ENCODE peak calls at places on chromosomes 1 and 21, in seven cellular contexts. One of them, this sample, is unnamed.

GRCh38 chr21:14383596-14384210 is 757 bp upstream of the HSPA13 start:
- DNase-seq in lower leg skin: no peak
- DNase-seq in A549: no peak
- DNase-seq in body of pancreas: no peak
- DNase-seq in thyroid gland: no peak
- DNase-seq in NB4: peak; percentile 58
- DNase-seq in ovary: no peak
- DNase-seq in this sample: peak; percentile 34

GRCh38 chr1:197481101-197481500 is 213.0 kb downstream of the CRB1 start:
- DNase-seq in lower leg skin: no peak
- DNase-seq in A549: no peak
- DNase-seq in body of pancreas: no peak
- DNase-seq in thyroid gland: no peak
- DNase-seq in NB4: peak; percentile 30
- DNase-seq in ovary: no peak
- DNase-seq in this sample: no peak

GRCh38 chr1:49351744-49352143 is 575.1 kb upstream of the BEND5 start:
- DNase-seq in lower leg skin: no peak
- DNase-seq in A549: no peak
- DNase-seq in body of pancreas: no peak
- DNase-seq in thyroid gland: no peak
- DNase-seq in NB4: peak; percentile 3
- DNase-seq in ovary: no peak
- DNase-seq in this sample: no peak

GRCh38 chr1:232570007-232570406 is 59.9 kb downstream of the SIPA1L2 start:
- DNase-seq in lower leg skin: no peak
- DNase-seq in A549: no peak
- DNase-seq in body of pancreas: no peak
- DNase-seq in thyroid gland: no peak
- DNase-seq in NB4: no peak
- DNase-seq in ovary: no peak
- DNase-seq in this sample: peak; percentile 39

GRCh38 chr1:234978397-234979291 is 150.0 kb downstream of the TOMM20 start:
- DNase-seq in lower leg skin: peak; percentile 71
- DNase-seq in A549: no peak
- DNase-seq in body of pancreas: peak; percentile 45
- DNase-seq in thyroid gland: no peak
- DNase-seq in NB4: peak; percentile 75
- DNase-seq in ovary: no peak
- DNase-seq in this sample: peak; percentile 74

GRCh38 chr1:182428043-182428442 is 21.9 kb upstream of the RGSL1 start:
- DNase-seq in lower leg skin: no peak
- DNase-seq in A549: no peak
- DNase-seq in body of pancreas: no peak
- DNase-seq in thyroid gland: no peak
- DNase-seq in NB4: no peak
- DNase-seq in ovary: no peak
- DNase-seq in this sample: no peak

GRCh38 chr21:30676737-30677136 is 34.1 kb downstream of the KRTAP20-3 start:
- DNase-seq in lower leg skin: no peak
- DNase-seq in A549: no peak
- DNase-seq in body of pancreas: no peak
- DNase-seq in thyroid gland: no peak
- DNase-seq in NB4: no peak
- DNase-seq in ovary: no peak
- DNase-seq in this sample: no peak

GRCh38 chr1:115373305-115373704 is 35.3 kb upstream of the NGF start:
- DNase-seq in lower leg skin: no peak
- DNase-seq in A549: no peak
- DNase-seq in body of pancreas: no peak
- DNase-seq in thyroid gland: no peak
- DNase-seq in NB4: peak; percentile 44
- DNase-seq in ovary: no peak
- DNase-seq in this sample: no peak

GRCh38 chr1:203519053-203519770 is 25.3 kb downstream of the OPTC start:
- DNase-seq in lower leg skin: no peak
- DNase-seq in A549: no peak
- DNase-seq in body of pancreas: peak; percentile 83
- DNase-seq in thyroid gland: no peak
- DNase-seq in NB4: no peak
- DNase-seq in ovary: no peak
- DNase-seq in this sample: no peak

GRCh38 chr1:202576816-202577215 is 133.4 kb downstream of the SYT2 start:
- DNase-seq in lower leg skin: no peak
- DNase-seq in A549: no peak
- DNase-seq in body of pancreas: peak; percentile 22
- DNase-seq in thyroid gland: no peak
- DNase-seq in NB4: peak; percentile 82
- DNase-seq in ovary: no peak
- DNase-seq in this sample: no peak

GRCh38 chr1:234970731-234971476 is 157.7 kb downstream of the TOMM20 start:
- DNase-seq in lower leg skin: peak; percentile 66
- DNase-seq in A549: no peak
- DNase-seq in body of pancreas: peak; percentile 75
- DNase-seq in thyroid gland: peak; percentile 76
- DNase-seq in NB4: peak; percentile 81
- DNase-seq in ovary: peak; percentile 85
- DNase-seq in this sample: peak; percentile 81

GRCh38 chr1:81174811-81175476 is 625.8 kb upstream of the ADGRL2 start:
- DNase-seq in lower leg skin: peak; percentile 52
- DNase-seq in A549: no peak
- DNase-seq in body of pancreas: no peak
- DNase-seq in thyroid gland: no peak
- DNase-seq in NB4: peak; percentile 3
- DNase-seq in ovary: no peak
- DNase-seq in this sample: no peak

GRCh38 chr1:100627936-100628335 is 90.0 kb downstream of the GPR88 start:
- DNase-seq in lower leg skin: no peak
- DNase-seq in A549: no peak
- DNase-seq in body of pancreas: no peak
- DNase-seq in thyroid gland: no peak
- DNase-seq in NB4: no peak
- DNase-seq in ovary: no peak
- DNase-seq in this sample: no peak

GRCh38 chr1:94920061-94920460 is 6.8 kb downstream of the CNN3 start:
- DNase-seq in lower leg skin: no peak
- DNase-seq in A549: no peak
- DNase-seq in body of pancreas: no peak
- DNase-seq in thyroid gland: no peak
- DNase-seq in NB4: no peak
- DNase-seq in ovary: no peak
- DNase-seq in this sample: no peak

GRCh38 chr1:196181594-196181878 is 426.7 kb downstream of the KCNT2 start:
- DNase-seq in lower leg skin: no peak
- DNase-seq in A549: no peak
- DNase-seq in body of pancreas: no peak
- DNase-seq in thyroid gland: no peak
- DNase-seq in NB4: no peak
- DNase-seq in ovary: no peak
- DNase-seq in this sample: no peak

GRCh38 chr1:221169447-221169889 is 290.2 kb downstream of the HLX start:
- DNase-seq in lower leg skin: no peak
- DNase-seq in A549: no peak
- DNase-seq in body of pancreas: no peak
- DNase-seq in thyroid gland: peak; percentile 8
- DNase-seq in NB4: no peak
- DNase-seq in ovary: no peak
- DNase-seq in this sample: no peak

GRCh38 chr1:163439506-163439905 is 117.8 kb downstream of the NUF2 start:
- DNase-seq in lower leg skin: no peak
- DNase-seq in A549: no peak
- DNase-seq in body of pancreas: no peak
- DNase-seq in thyroid gland: no peak
- DNase-seq in NB4: no peak
- DNase-seq in ovary: no peak
- DNase-seq in this sample: no peak

GRCh38 chr1:47434051-47434842 is 3.6 kb upstream of the FOXD2 start:
- DNase-seq in lower leg skin: no peak
- DNase-seq in A549: no peak
- DNase-seq in body of pancreas: peak; percentile 78
- DNase-seq in thyroid gland: peak; percentile 73
- DNase-seq in NB4: no peak
- DNase-seq in ovary: peak; percentile 44
- DNase-seq in this sample: peak; percentile 78

GRCh38 chr1:230901711-230902110 is 33.4 kb upstream of the C1orf198 start:
- DNase-seq in lower leg skin: no peak
- DNase-seq in A549: no peak
- DNase-seq in body of pancreas: no peak
- DNase-seq in thyroid gland: peak; percentile 71
- DNase-seq in NB4: no peak
- DNase-seq in ovary: no peak
- DNase-seq in this sample: no peak

GRCh38 chr1:72606216-72606615 is 323.9 kb upstream of the NEGR1 start:
- DNase-seq in lower leg skin: no peak
- DNase-seq in A549: no peak
- DNase-seq in body of pancreas: no peak
- DNase-seq in thyroid gland: no peak
- DNase-seq in NB4: no peak
- DNase-seq in ovary: no peak
- DNase-seq in this sample: no peak

GRCh38 chr1:179550753-179551682 is 24.7 kb downstream of the NPHS2 start:
- DNase-seq in lower leg skin: no peak
- DNase-seq in A549: no peak
- DNase-seq in body of pancreas: no peak
- DNase-seq in thyroid gland: no peak
- DNase-seq in NB4: peak; percentile 75
- DNase-seq in ovary: no peak
- DNase-seq in this sample: no peak

GRCh38 chr1:47211796-47212269 is 20.2 kb downstream of the TAL1 start:
- DNase-seq in lower leg skin: peak; percentile 50
- DNase-seq in A549: no peak
- DNase-seq in body of pancreas: no peak
- DNase-seq in thyroid gland: no peak
- DNase-seq in NB4: peak; percentile 44
- DNase-seq in ovary: no peak
- DNase-seq in this sample: no peak

GRCh38 chr1:209613351-209614150 is 30.0 kb downstream of the CAMK1G start:
- DNase-seq in lower leg skin: no peak
- DNase-seq in A549: no peak
- DNase-seq in body of pancreas: no peak
- DNase-seq in thyroid gland: no peak
- DNase-seq in NB4: no peak
- DNase-seq in ovary: no peak
- DNase-seq in this sample: no peak

GRCh38 chr1:86487131-86487804 is 18.5 kb downstream of the CLCA1 start:
- DNase-seq in lower leg skin: peak; percentile 74
- DNase-seq in A549: no peak
- DNase-seq in body of pancreas: no peak
- DNase-seq in thyroid gland: no peak
- DNase-seq in NB4: peak; percentile 11
- DNase-seq in ovary: no peak
- DNase-seq in this sample: no peak

GRCh38 chr1:213474054-213474453 is 423.0 kb downstream of the RPS6KC1 start:
- DNase-seq in lower leg skin: no peak
- DNase-seq in A549: no peak
- DNase-seq in body of pancreas: peak; percentile 70
- DNase-seq in thyroid gland: peak; percentile 8
- DNase-seq in NB4: no peak
- DNase-seq in ovary: peak; percentile 36
- DNase-seq in this sample: peak; percentile 82

GRCh38 chr1:189697113-189697512 is 780.6 kb downstream of the BRINP3 start:
- DNase-seq in lower leg skin: no peak
- DNase-seq in A549: no peak
- DNase-seq in body of pancreas: no peak
- DNase-seq in thyroid gland: no peak
- DNase-seq in NB4: no peak
- DNase-seq in ovary: no peak
- DNase-seq in this sample: peak; percentile 28

GRCh38 chr1:95169544-95169943 is 52.4 kb downstream of the TLCD4 start:
- DNase-seq in lower leg skin: no peak
- DNase-seq in A549: peak; percentile 20
- DNase-seq in body of pancreas: no peak
- DNase-seq in thyroid gland: peak; percentile 15
- DNase-seq in NB4: no peak
- DNase-seq in ovary: no peak
- DNase-seq in this sample: no peak

GRCh38 chr1:32394890-32395415 is 712 bp upstream of the BSDC1 start:
- DNase-seq in lower leg skin: no peak
- DNase-seq in A549: no peak
- DNase-seq in body of pancreas: no peak
- DNase-seq in thyroid gland: no peak
- DNase-seq in NB4: no peak
- DNase-seq in ovary: no peak
- DNase-seq in this sample: no peak

GRCh38 chr1:183892351-183892793 is 87.5 kb downstream of the RGL1 start:
- DNase-seq in lower leg skin: no peak
- DNase-seq in A549: no peak
- DNase-seq in body of pancreas: no peak
- DNase-seq in thyroid gland: no peak
- DNase-seq in NB4: peak; percentile 36
- DNase-seq in ovary: no peak
- DNase-seq in this sample: no peak

GRCh38 chr1:13583964-13584791 is 546 bp downstream of the PDPN start:
- DNase-seq in lower leg skin: peak; percentile 59
- DNase-seq in A549: no peak
- DNase-seq in body of pancreas: peak; percentile 9
- DNase-seq in thyroid gland: peak; percentile 12
- DNase-seq in NB4: no peak
- DNase-seq in ovary: peak; percentile 73
- DNase-seq in this sample: peak; percentile 50

GRCh38 chr1:15939181-15940109 is 36.5 kb downstream of the ZBTB17 start:
- DNase-seq in lower leg skin: no peak
- DNase-seq in A549: peak; percentile 25
- DNase-seq in body of pancreas: peak; percentile 77
- DNase-seq in thyroid gland: no peak
- DNase-seq in NB4: no peak
- DNase-seq in ovary: no peak
- DNase-seq in this sample: peak; percentile 52
- TF ChIP-seq POLR2A in lower leg skin: no peak
- TF ChIP-seq POLR2A in A549: no peak
- TF ChIP-seq POLR2A in body of pancreas: no peak
- TF ChIP-seq POLR2A in thyroid gland: no peak
- TF ChIP-seq POLR2A in NB4: no peak
- TF ChIP-seq POLR2A in ovary: no peak
- TF ChIP-seq POLR2A in this sample: no peak

GRCh38 chr1:211625040-211625439 is 46.1 kb upstream of the SLC30A1 start:
- DNase-seq in lower leg skin: peak; percentile 41
- DNase-seq in A549: no peak
- DNase-seq in body of pancreas: no peak
- DNase-seq in thyroid gland: no peak
- DNase-seq in NB4: peak; percentile 76
- DNase-seq in ovary: no peak
- DNase-seq in this sample: no peak
- TF ChIP-seq CTCF in lower leg skin: no peak
- TF ChIP-seq CTCF in A549: peak; percentile 28
- TF ChIP-seq CTCF in body of pancreas: no peak
- TF ChIP-seq CTCF in thyroid gland: no peak
- TF ChIP-seq CTCF in NB4: peak; percentile 49
- TF ChIP-seq CTCF in ovary: no peak
- TF ChIP-seq CTCF in this sample: no peak

GRCh38 chr1:223771814-223772770 is 59.8 kb downstream of the CAPN2 start:
- DNase-seq in lower leg skin: peak; percentile 14
- DNase-seq in A549: peak; percentile 58
- DNase-seq in body of pancreas: peak; percentile 30
- DNase-seq in thyroid gland: peak; percentile 91
- DNase-seq in NB4: peak; percentile 28
- DNase-seq in ovary: peak; percentile 74
- DNase-seq in this sample: peak; percentile 85
- H3K4me3 ChIP-seq in lower leg skin: no peak overlapping the region
- H3K4me3 ChIP-seq in A549: no peak overlapping the region
- H3K4me3 ChIP-seq in body of pancreas: no peak overlapping the region
- H3K4me3 ChIP-seq in thyroid gland: no peak overlapping the region
- H3K4me3 ChIP-seq in NB4: no peak overlapping the region
- H3K4me3 ChIP-seq in ovary: no peak overlapping the region
- H3K4me3 ChIP-seq in this sample: no peak overlapping the region

GRCh38 chr1:168324745-168325425 is 44.2 kb downstream of the TBX19 start:
- DNase-seq in lower leg skin: no peak
- DNase-seq in A549: no peak
- DNase-seq in body of pancreas: no peak
- DNase-seq in thyroid gland: no peak
- DNase-seq in NB4: no peak
- DNase-seq in ovary: no peak
- DNase-seq in this sample: no peak
- TF ChIP-seq POLR2A in lower leg skin: no peak
- TF ChIP-seq POLR2A in A549: no peak
- TF ChIP-seq POLR2A in body of pancreas: no peak
- TF ChIP-seq POLR2A in thyroid gland: no peak
- TF ChIP-seq POLR2A in NB4: no peak
- TF ChIP-seq POLR2A in ovary: no peak
- TF ChIP-seq POLR2A in this sample: no peak

This sample was measured in testis.